ENCODE peak calls at places on chromosome 10, in six cellular contexts. A is mammary epithelial cell, M is skeletal muscle cell, C is tibial artery, Y is bronchial epithelial cell, I is HCT116. B is an unnamed sample.

GRCh38 chr10:92688927-92689662 is 660 bp upstream of the HHEX start:
- DNase-seq in Y (no peak), I (no peak), A (no peak), C (peak; percentile 75), M (no peak), B (peak; percentile 14)

GRCh38 chr10:69503896-69504265 is 52.6 kb downstream of the TSPAN15 start:
- DNase-seq in I (no peak), C (peak; percentile 21), A (no peak), M (no peak), Y (no peak), B (no peak)

GRCh38 chr10:19889279-19889678 is 73.0 kb downstream of the PLXDC2 start:
- DNase-seq in I (no peak), M (no peak), A (peak; percentile 51), C (no peak), Y (no peak), B (no peak)

GRCh38 chr10:55398463-55398862 is 597.4 kb upstream of the PCDH15 start:
- DNase-seq in Y (no peak), A (no peak), I (no peak), M (no peak), C (no peak), B (no peak)

GRCh38 chr10:30466466-30466865 is 32.5 kb downstream of the MAP3K8 start:
- DNase-seq in A (no peak), Y (no peak), I (no peak), M (no peak), C (no peak), B (no peak)

GRCh38 chr10:6643962-6644361 is 63.9 kb upstream of the PRKCQ start:
- DNase-seq in C (no peak), M (no peak), Y (peak; percentile 40), A (no peak), I (no peak), B (peak; percentile 63)

GRCh38 chr10:109426987-109427386 is 496.3 kb downstream of the XPNPEP1 start:
- DNase-seq in A (no peak), M (no peak), C (no peak), I (no peak), Y (no peak), B (no peak)

GRCh38 chr10:103197891-103198290 is 4.8 kb upstream of the NT5C2 start:
- DNase-seq in M (no peak), A (no peak), C (no peak), I (no peak), Y (no peak), B (no peak)

GRCh38 chr10:132382231-132382922 is 14.6 kb upstream of the PWWP2B start:
- DNase-seq in Y (peak; percentile 50), M (no peak), I (no peak), A (no peak), C (peak; percentile 17), B (peak; percentile 38)

DNA sequence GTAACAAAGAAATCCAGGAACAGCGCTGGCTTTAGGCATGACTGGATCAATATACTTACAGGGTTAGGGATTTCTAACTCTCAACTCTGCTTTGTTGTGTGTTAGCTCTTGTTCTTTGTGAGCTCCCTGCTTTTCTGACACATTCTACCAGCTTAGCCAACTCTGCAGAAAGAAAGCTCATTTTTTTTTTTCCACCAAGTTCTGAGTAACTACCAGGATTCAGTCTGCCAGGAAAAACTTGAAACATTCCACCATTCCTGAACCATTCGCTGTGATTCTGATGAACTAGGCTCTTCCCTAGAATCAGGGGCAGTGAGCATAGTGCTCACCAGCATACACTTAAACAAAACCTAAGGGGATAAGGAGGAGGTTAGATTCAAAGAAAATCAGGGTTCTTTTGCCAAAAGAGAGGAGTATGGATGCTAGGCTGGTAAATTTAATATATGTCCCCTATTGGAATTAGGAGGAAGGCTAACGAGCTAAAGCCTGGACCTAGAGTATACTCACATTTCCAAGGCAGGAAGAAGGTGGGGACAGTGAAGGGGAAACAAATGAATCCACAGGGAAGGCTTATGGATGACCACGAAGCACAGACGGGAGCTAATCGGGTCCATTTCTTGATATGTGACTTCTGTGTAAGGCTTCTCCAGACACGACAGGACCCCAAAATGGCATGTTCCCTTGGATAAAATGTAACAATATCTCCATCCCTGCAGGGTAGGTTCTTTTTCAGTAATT is 183.4 kb downstream of the PRKG1 start:
- DNase-seq in A (no peak), I (no peak), M (no peak), Y (no peak), C (no peak), B (no peak)
- H3K4me3 ChIP-seq in A (no peak overlapping the region), I (no peak overlapping the region), M (no peak overlapping the region), Y (no peak overlapping the region), C (no peak overlapping the region), B (no peak overlapping the region)

GRCh38 chr10:22620929-22621328 is 93.4 kb downstream of the PIP4K2A start:
- DNase-seq in Y (no peak), I (no peak), A (no peak), M (no peak), C (no peak), B (no peak)
- H3K4me3 ChIP-seq in Y (no peak overlapping the region), I (peak overlapping the region; percentile 10), A (no peak overlapping the region), M (no peak overlapping the region), C (no peak overlapping the region), B (no peak overlapping the region)

DNA sequence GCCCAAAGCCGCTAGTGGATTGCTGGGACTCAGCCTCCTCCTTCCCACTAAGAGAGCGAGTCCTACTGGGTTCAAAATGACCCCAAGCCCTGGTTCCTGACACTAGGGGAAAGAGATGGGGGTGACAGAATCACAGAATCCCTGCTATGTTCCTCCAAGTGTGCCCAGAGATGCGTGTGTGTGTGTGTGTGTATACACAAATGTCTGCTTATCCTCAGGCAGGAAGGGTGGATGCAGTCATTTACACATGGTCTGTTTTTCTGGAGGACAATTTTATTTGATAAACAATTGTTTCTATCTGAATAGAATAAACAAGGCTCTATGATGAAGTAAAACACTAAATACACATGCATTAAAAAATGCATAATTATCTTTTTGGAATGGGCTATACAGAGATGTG is 1.2 kb upstream of the PLAU start:
- DNase-seq in M (no peak), I (no peak), Y (no peak), A (no peak), C (no peak), B (peak; percentile 25)
- H3K4me3 ChIP-seq in M (no peak overlapping the region), I (peak overlapping the region; percentile 14), Y (no peak overlapping the region), A (no peak overlapping the region), C (no peak overlapping the region), B (no peak overlapping the region)

DNA sequence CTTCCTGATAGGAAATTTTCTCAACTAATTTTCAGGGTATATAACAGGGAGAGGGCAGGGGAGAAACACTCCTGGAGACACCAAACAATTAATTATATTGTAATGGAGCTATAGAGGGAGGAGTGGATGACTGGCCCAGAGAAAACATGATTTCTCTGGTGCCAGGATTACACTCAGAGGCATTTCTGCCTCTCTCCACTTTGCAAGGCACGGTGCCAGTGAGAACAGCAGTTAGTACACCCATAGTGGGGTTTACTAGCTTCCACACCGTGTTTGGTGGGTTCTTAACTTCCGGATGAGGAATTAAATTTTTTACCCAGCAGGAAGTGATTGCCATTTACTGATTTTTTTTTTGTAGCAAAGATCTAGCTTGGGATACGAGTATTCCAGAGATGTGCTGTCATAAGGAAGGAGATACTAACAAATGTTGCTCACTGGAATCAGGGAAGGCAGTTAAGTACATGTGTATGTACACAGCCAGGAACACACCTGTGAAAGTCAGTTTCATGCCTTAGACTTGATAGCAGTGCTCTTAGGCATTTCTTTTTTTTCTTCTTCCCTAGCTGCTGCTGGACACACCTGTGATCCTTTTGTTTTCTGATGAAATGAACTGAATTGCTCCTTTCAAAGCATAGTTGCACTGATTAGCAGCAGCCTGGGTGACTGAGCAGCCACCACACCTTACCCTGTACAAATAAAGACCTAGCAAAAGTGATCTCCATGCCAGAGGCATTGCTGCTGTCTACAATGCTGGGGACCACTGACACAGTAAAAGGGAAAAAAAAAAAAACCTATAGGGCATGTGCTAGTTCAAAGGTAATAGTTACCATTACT is 58.1 kb downstream of the POLL start:
- DNase-seq in Y (no peak), M (no peak), A (no peak), I (no peak), C (no peak), B (no peak)
- H3K4me3 ChIP-seq in Y (no peak overlapping the region), M (no peak overlapping the region), A (no peak overlapping the region), I (no peak overlapping the region), C (no peak overlapping the region), B (no peak overlapping the region)

GRCh38 chr10:78038791-78039547 is 5.3 kb downstream of the RPS24 start:
- DNase-seq in A (no peak), I (no peak), M (no peak), C (no peak), Y (no peak), B (no peak)
- H3K4me3 ChIP-seq in A (no peak overlapping the region), I (no peak overlapping the region), M (no peak overlapping the region), C (no peak overlapping the region), Y (no peak overlapping the region), B (peak overlapping the region; percentile 6)

GRCh38 chr10:52068485-52068884 is 245.6 kb upstream of the DKK1 start:
- DNase-seq in I (no peak), M (no peak), Y (no peak), C (no peak), A (no peak), B (no peak)

GRCh38 chr10:52064084-52064845 is 249.8 kb upstream of the DKK1 start:
- DNase-seq in A (no peak), C (no peak), M (no peak), I (no peak), Y (no peak), B (no peak)

GRCh38 chr10:52063159-52063558 is 250.9 kb upstream of the DKK1 start:
- DNase-seq in I (no peak), C (no peak), A (no peak), M (no peak), Y (no peak), B (no peak)

GRCh38 chr10:52071814-52072213 is 242.3 kb upstream of the DKK1 start:
- DNase-seq in A (no peak), Y (no peak), C (peak; percentile 73), I (no peak), M (no peak), B (no peak)

GRCh38 chr10:52066383-52066782 is 247.7 kb upstream of the DKK1 start:
- DNase-seq in A (no peak), C (no peak), M (no peak), I (no peak), Y (no peak), B (no peak)
- H3K4me3 ChIP-seq in A (no peak overlapping the region), C (no peak overlapping the region), M (no peak overlapping the region), I (no peak overlapping the region), Y (no peak overlapping the region), B (no peak overlapping the region)

B was measured in epithelial cell of esophagus.